ENCODE peak calls at places on chromosome 3, in four cellular contexts. S is Right ventricle myocardium superior, Q is BJ, A is GM19239. O is an unnamed sample.

GRCh38 chr3:7388026-7388425 is 527.1 kb downstream of the GRM7 start:
- DNase-seq in Q (no peak), A (no peak), S (no peak), O (peak; percentile 52)

GRCh38 chr3:157130138-157130880 is 29.6 kb downstream of the CCNL1 start:
- DNase-seq in S (peak; percentile 56), Q (no peak), A (no peak), O (peak; percentile 83)

GRCh38 chr3:195438371-195438770 is 4.4 kb downstream of the ACAP2 start:
- DNase-seq in A (no peak), Q (no peak), S (no peak), O (no peak)

GRCh38 chr3:195727596-195728195 is 6.9 kb downstream of the MUC20 start:
- DNase-seq in Q (no peak), A (no peak), S (no peak), O (no peak)

GRCh38 chr3:86562095-86562494 is 428.9 kb downstream of the VGLL3 start:
- DNase-seq in S (no peak), Q (no peak), A (no peak), O (no peak)

GRCh38 chr3:127606086-127606805 is 8.0 kb downstream of the MCM2 start:
- DNase-seq in S (no peak), A (no peak), Q (no peak), O (no peak)

GRCh38 chr3:107235193-107235922 is 141.9 kb upstream of the CCDC54 start:
- DNase-seq in S (peak; percentile 41), A (no peak), Q (no peak), O (peak; percentile 25)

GRCh38 chr3:108096506-108097325 is 5.9 kb upstream of the CD47 start:
- DNase-seq in S (no peak), A (no peak), Q (no peak), O (no peak)

GRCh38 chr3:28791713-28792255 is 443.2 kb upstream of the AZI2 start:
- DNase-seq in S (no peak), A (no peak), Q (no peak), O (peak; percentile 1)

GRCh38 chr3:142273501-142273900 is 48.1 kb upstream of the GK5 start:
- DNase-seq in S (no peak), A (no peak), Q (no peak), O (no peak)

GRCh38 chr3:140198242-140198641 is 263.3 kb downstream of the CLSTN2 start:
- DNase-seq in Q (no peak), A (no peak), S (no peak), O (no peak)

GRCh38 chr3:171873561-171873960 is 30.4 kb downstream of the TMEM212 start:
- DNase-seq in A (no peak), S (no peak), Q (peak; percentile 70), O (peak; percentile 85)

GRCh38 chr3:52978109-52978754 is 67.6 kb downstream of the SFMBT1 start:
- DNase-seq in S (no peak), Q (no peak), A (no peak), O (no peak)

GRCh38 chr3:128504957-128505730 is 12.1 kb upstream of the GATA2 start:
- DNase-seq in A (no peak), Q (no peak), S (no peak), O (no peak)

GRCh38 chr3:125440970-125441369 is 65.8 kb upstream of the ZNF148 start:
- DNase-seq in Q (no peak), A (no peak), S (no peak), O (no peak)

GRCh38 chr3:42772670-42773408 is at the start of gene CCDC13:
- DNase-seq in A (peak; percentile 97), S (peak; percentile 99), Q (peak; percentile 41), O (peak; percentile 94)

GRCh38 chr3:191980443-191980842 is 519.5 kb downstream of the PYDC2 start:
- DNase-seq in A (no peak), Q (no peak), S (no peak), O (no peak)

GRCh38 chr3:96101013-96101412 is 713.4 kb upstream of the EPHA6 start:
- DNase-seq in A (no peak), S (no peak), Q (no peak), O (no peak)

GRCh38 chr3:76203578-76203977 is 418.2 kb upstream of the ZNF717 start:
- DNase-seq in A (no peak), Q (no peak), S (no peak), O (no peak)

GRCh38 chr3:23952646-23953045 is 7.6 kb downstream of the NR1D2 start:
- DNase-seq in A (no peak), S (no peak), Q (no peak), O (no peak)

GRCh38 chr3:27252646-27253045 is 116.5 kb downstream of the NEK10 start:
- DNase-seq in S (no peak), A (no peak), Q (no peak), O (no peak)

GRCh38 chr3:47123857-47124256 is 40.1 kb downstream of the SETD2 start:
- DNase-seq in A (no peak), Q (no peak), S (no peak), O (no peak)

GRCh38 chr3:84223512-84223911 is 735.3 kb upstream of the CADM2 start:
- DNase-seq in Q (no peak), A (no peak), S (no peak), O (no peak)

GRCh38 chr3:127339943-127340861 is 52.4 kb upstream of the PRR20G start:
- DNase-seq in A (no peak), Q (no peak), S (no peak), O (no peak)

GRCh38 chr3:45950686-45951600 is 7.7 kb downstream of the CXCR6 start:
- DNase-seq in Q (no peak), S (no peak), A (no peak), O (no peak)

GRCh38 chr3:192481638-192482037 is 245.7 kb downstream of the FGF12 start:
- DNase-seq in S (no peak), Q (no peak), A (no peak), O (peak; percentile 61)

GRCh38 chr3:159726231-159726964 is 262.2 kb upstream of the IL12A start:
- DNase-seq in A (no peak), S (no peak), Q (no peak), O (no peak)

O was measured in lung microvascular endothelial cell.